ENCODE peak calls at places on chromosomes 4 and X, in four cellular contexts. One of them, this sample, is unnamed.

GRCh38 chr4:18689308-18689915 is 667.9 kb upstream of the LCORL start:
- DNase-seq in CD8-positive, alpha-beta memory T cell: no peak
- DNase-seq in HEK293T: peak
- DNase-seq in ELR: peak
- DNase-seq in this sample: peak

GRCh38 chrX:136608295-136608933 is 39.5 kb upstream of the CD40LG start:
- DNase-seq in ELR: no peak
- DNase-seq in HEK293T: no peak
- DNase-seq in CD8-positive, alpha-beta memory T cell: peak
- DNase-seq in this sample: peak

GRCh38 chr4:126268106-126268505 is 953.4 kb downstream of the FAT4 start:
- DNase-seq in ELR: peak
- DNase-seq in CD8-positive, alpha-beta memory T cell: no peak
- DNase-seq in HEK293T: no peak
- DNase-seq in this sample: no peak

GRCh38 chrX:140346711-140347110 is 158.2 kb downstream of the SOX3 start:
- DNase-seq in CD8-positive, alpha-beta memory T cell: no peak
- DNase-seq in ELR: peak
- DNase-seq in HEK293T: no peak
- DNase-seq in this sample: no peak

GRCh38 chr4:96315815-96316214 is 475.9 kb downstream of the PDHA2 start:
- DNase-seq in CD8-positive, alpha-beta memory T cell: no peak
- DNase-seq in HEK293T: no peak
- DNase-seq in ELR: no peak
- DNase-seq in this sample: no peak

GRCh38 chr4:110754726-110755125 is 131.8 kb upstream of the PITX2 start:
- DNase-seq in ELR: no peak
- DNase-seq in HEK293T: no peak
- DNase-seq in CD8-positive, alpha-beta memory T cell: no peak
- DNase-seq in this sample: no peak

GRCh38 chr4:180767330-180767729 is 1475.9 kb upstream of the TENM3 start:
- DNase-seq in ELR: no peak
- DNase-seq in HEK293T: no peak
- DNase-seq in CD8-positive, alpha-beta memory T cell: no peak
- DNase-seq in this sample: no peak

GRCh38 chr4:110201502-110201901 is 3.1 kb upstream of the ELOVL6 start:
- DNase-seq in CD8-positive, alpha-beta memory T cell: no peak
- DNase-seq in HEK293T: no peak
- DNase-seq in ELR: no peak
- DNase-seq in this sample: no peak

GRCh38 chrX:53476371-53476770 is 42.2 kb upstream of the HSD17B10 start:
- DNase-seq in HEK293T: no peak
- DNase-seq in CD8-positive, alpha-beta memory T cell: no peak
- DNase-seq in ELR: peak
- DNase-seq in this sample: no peak

GRCh38 chr4:76640252-76640925 is 205.4 kb downstream of the SHROOM3 start:
- DNase-seq in ELR: no peak
- DNase-seq in CD8-positive, alpha-beta memory T cell: no peak
- DNase-seq in HEK293T: no peak
- DNase-seq in this sample: no peak

GRCh38 chr4:185515248-185515647 is 20.1 kb downstream of the PDLIM3 start:
- DNase-seq in ELR: no peak
- DNase-seq in HEK293T: no peak
- DNase-seq in CD8-positive, alpha-beta memory T cell: no peak
- DNase-seq in this sample: no peak

GRCh38 chr4:150039790-150040189 is 38.5 kb upstream of the DCLK2 start:
- DNase-seq in CD8-positive, alpha-beta memory T cell: no peak
- DNase-seq in HEK293T: no peak
- DNase-seq in ELR: no peak
- DNase-seq in this sample: no peak

GRCh38 chrX:114075073-114075673 is 508.7 kb upstream of the HTR2C start:
- DNase-seq in HEK293T: no peak
- DNase-seq in CD8-positive, alpha-beta memory T cell: no peak
- DNase-seq in ELR: peak
- DNase-seq in this sample: no peak

GRCh38 chrX:71910526-71911022 is at the start of gene NHSL2:
- DNase-seq in ELR: peak
- DNase-seq in HEK293T: peak
- DNase-seq in CD8-positive, alpha-beta memory T cell: no peak
- DNase-seq in this sample: no peak

GRCh38 chrX:78708171-78708570 is 39.3 kb upstream of the LPAR4 start:
- DNase-seq in CD8-positive, alpha-beta memory T cell: no peak
- DNase-seq in HEK293T: peak
- DNase-seq in ELR: peak
- DNase-seq in this sample: no peak

GRCh38 chr4:85703098-85703497 is 228.1 kb downstream of the ARHGAP24 start:
- DNase-seq in ELR: no peak
- DNase-seq in HEK293T: no peak
- DNase-seq in CD8-positive, alpha-beta memory T cell: no peak
- DNase-seq in this sample: no peak

GRCh38 chr4:77827343-77827742 is 8.2 kb upstream of the CNOT6L start:
- DNase-seq in CD8-positive, alpha-beta memory T cell: no peak
- DNase-seq in HEK293T: no peak
- DNase-seq in ELR: no peak
- DNase-seq in this sample: no peak

GRCh38 chr4:140149851-140150635 is 3.9 kb downstream of the MAML3 start:
- DNase-seq in CD8-positive, alpha-beta memory T cell: peak
- DNase-seq in ELR: peak
- DNase-seq in HEK293T: peak
- DNase-seq in this sample: peak

GRCh38 chr4:87545052-87545451 is 15.9 kb upstream of the SPARCL1 start:
- DNase-seq in HEK293T: no peak
- DNase-seq in CD8-positive, alpha-beta memory T cell: no peak
- DNase-seq in ELR: no peak
- DNase-seq in this sample: no peak

GRCh38 chrX:261167-261857 is 19.9 kb upstream of the PLCXD1 start:
- DNase-seq in CD8-positive, alpha-beta memory T cell: no peak
- DNase-seq in HEK293T: no peak
- DNase-seq in ELR: peak
- DNase-seq in this sample: no peak

GRCh38 chrX:10649286-10649685 is 28.9 kb upstream of the MID1 start:
- DNase-seq in CD8-positive, alpha-beta memory T cell: no peak
- DNase-seq in HEK293T: no peak
- DNase-seq in ELR: no peak
- DNase-seq in this sample: no peak

GRCh38 chr4:94525993-94526740 is 74.4 kb downstream of the PDLIM5 start:
- DNase-seq in HEK293T: no peak
- DNase-seq in ELR: no peak
- DNase-seq in CD8-positive, alpha-beta memory T cell: no peak
- DNase-seq in this sample: no peak

GRCh38 chr4:94455081-94455480 is 3.3 kb downstream of the PDLIM5 start:
- DNase-seq in CD8-positive, alpha-beta memory T cell: no peak
- DNase-seq in ELR: peak
- DNase-seq in HEK293T: no peak
- DNase-seq in this sample: no peak

GRCh38 chrX:48715876-48716502 is 19.5 kb downstream of the SUV39H1 start:
- DNase-seq in CD8-positive, alpha-beta memory T cell: no peak
- DNase-seq in ELR: peak
- DNase-seq in HEK293T: no peak
- DNase-seq in this sample: no peak

GRCh38 chrX:140821280-140821679 is 111.7 kb downstream of the LINC00632 start:
- DNase-seq in ELR: no peak
- DNase-seq in HEK293T: no peak
- DNase-seq in CD8-positive, alpha-beta memory T cell: no peak
- DNase-seq in this sample: no peak

GRCh38 chrX:10597871-10598270 is 22.5 kb downstream of the MID1 start:
- DNase-seq in ELR: peak
- DNase-seq in HEK293T: peak
- DNase-seq in CD8-positive, alpha-beta memory T cell: no peak
- DNase-seq in this sample: no peak

GRCh38 chr4:146435962-146436361 is 85.8 kb downstream of the SLC10A7 start:
- DNase-seq in ELR: no peak
- DNase-seq in CD8-positive, alpha-beta memory T cell: no peak
- DNase-seq in HEK293T: no peak
- DNase-seq in this sample: no peak

GRCh38 chrX:46211079-46211478 is 334.1 kb downstream of the ZNF674 start:
- DNase-seq in CD8-positive, alpha-beta memory T cell: no peak
- DNase-seq in ELR: no peak
- DNase-seq in HEK293T: no peak
- DNase-seq in this sample: no peak

GRCh38 chr4:147633643-147634042 is 16.4 kb downstream of the TMEM184C start:
- DNase-seq in CD8-positive, alpha-beta memory T cell: no peak
- DNase-seq in HEK293T: no peak
- DNase-seq in ELR: no peak
- DNase-seq in this sample: no peak

GRCh38 chr4:10006236-10006603 is 15.1 kb downstream of the SLC2A9 start:
- DNase-seq in HEK293T: no peak
- DNase-seq in ELR: no peak
- DNase-seq in CD8-positive, alpha-beta memory T cell: no peak
- DNase-seq in this sample: no peak

This sample was measured in CD4-positive, alpha-beta T cell.